ENCODE peak calls at places on chromosomes 1 and 21, in six cellular contexts. One of them, this sample, is unnamed.

GRCh38 chr1:9278585-9279153 is 14.0 kb upstream of the SPSB1 start:
- DNase-seq in osteoblast: peak; percentile 75
- DNase-seq in HCT116: no peak
- DNase-seq in heart right ventricle: no peak
- DNase-seq in cardiac muscle cell: no peak
- DNase-seq in heart left ventricle: no peak
- DNase-seq in this sample: no peak

GRCh38 chr1:37902983-37903382 is 43.6 kb upstream of the MTF1 start:
- DNase-seq in cardiac muscle cell: no peak
- DNase-seq in osteoblast: no peak
- DNase-seq in HCT116: no peak
- DNase-seq in heart right ventricle: no peak
- DNase-seq in heart left ventricle: no peak
- DNase-seq in this sample: no peak

GRCh38 chr1:230121950-230122349 is 54.9 kb downstream of the GALNT2 start:
- DNase-seq in osteoblast: no peak
- DNase-seq in heart right ventricle: no peak
- DNase-seq in HCT116: no peak
- DNase-seq in cardiac muscle cell: no peak
- DNase-seq in heart left ventricle: no peak
- DNase-seq in this sample: no peak

GRCh38 chr1:90671736-90672135 is 45.4 kb downstream of the BARHL2 start:
- DNase-seq in osteoblast: no peak
- DNase-seq in heart left ventricle: no peak
- DNase-seq in cardiac muscle cell: no peak
- DNase-seq in heart right ventricle: no peak
- DNase-seq in HCT116: no peak
- DNase-seq in this sample: no peak

GRCh38 chr1:63590161-63590560 is 3.0 kb upstream of the PGM1 start:
- DNase-seq in cardiac muscle cell: peak; percentile 9
- DNase-seq in osteoblast: no peak
- DNase-seq in heart left ventricle: no peak
- DNase-seq in heart right ventricle: no peak
- DNase-seq in HCT116: no peak
- DNase-seq in this sample: no peak

GRCh38 chr1:154940880-154941228 is 4.3 kb upstream of the PMVK start:
- DNase-seq in heart left ventricle: no peak
- DNase-seq in osteoblast: no peak
- DNase-seq in cardiac muscle cell: no peak
- DNase-seq in HCT116: no peak
- DNase-seq in heart right ventricle: no peak
- DNase-seq in this sample: no peak

GRCh38 chr1:52368383-52369172 is 2.6 kb upstream of the CC2D1B start:
- DNase-seq in heart left ventricle: peak; percentile 62
- DNase-seq in cardiac muscle cell: peak; percentile 45
- DNase-seq in HCT116: peak; percentile 48
- DNase-seq in heart right ventricle: peak; percentile 33
- DNase-seq in osteoblast: peak; percentile 93
- DNase-seq in this sample: peak; percentile 45

GRCh38 chr1:28910379-28911125 is 3.8 kb upstream of the EPB41 start:
- DNase-seq in osteoblast: no peak
- DNase-seq in heart left ventricle: no peak
- DNase-seq in cardiac muscle cell: no peak
- DNase-seq in HCT116: no peak
- DNase-seq in heart right ventricle: no peak
- DNase-seq in this sample: no peak

GRCh38 chr1:245997471-245998258 is 509.4 kb downstream of the SMYD3 start:
- DNase-seq in cardiac muscle cell: peak; percentile 82
- DNase-seq in heart left ventricle: peak; percentile 76
- DNase-seq in HCT116: no peak
- DNase-seq in heart right ventricle: peak; percentile 71
- DNase-seq in osteoblast: no peak
- DNase-seq in this sample: no peak

GRCh38 chr1:59063501-59063900 is 233.4 kb upstream of the FGGY start:
- DNase-seq in heart right ventricle: no peak
- DNase-seq in cardiac muscle cell: no peak
- DNase-seq in osteoblast: no peak
- DNase-seq in HCT116: no peak
- DNase-seq in heart left ventricle: no peak
- DNase-seq in this sample: no peak

GRCh38 chr1:85573348-85573747 is 7.2 kb upstream of the CCN1 start:
- DNase-seq in osteoblast: no peak
- DNase-seq in heart left ventricle: no peak
- DNase-seq in heart right ventricle: no peak
- DNase-seq in HCT116: no peak
- DNase-seq in cardiac muscle cell: peak; percentile 39
- DNase-seq in this sample: no peak

GRCh38 chr1:58857673-58858343 is 74.0 kb upstream of the JUN start:
- DNase-seq in heart left ventricle: no peak
- DNase-seq in cardiac muscle cell: no peak
- DNase-seq in heart right ventricle: no peak
- DNase-seq in osteoblast: no peak
- DNase-seq in HCT116: no peak
- DNase-seq in this sample: no peak

GRCh38 chr1:79128726-79129125 is 122.2 kb upstream of the ADGRL4 start:
- DNase-seq in osteoblast: peak; percentile 87
- DNase-seq in heart right ventricle: no peak
- DNase-seq in heart left ventricle: no peak
- DNase-seq in cardiac muscle cell: peak; percentile 78
- DNase-seq in HCT116: no peak
- DNase-seq in this sample: no peak

GRCh38 chr1:59237905-59238304 is 59.0 kb upstream of the FGGY start:
- DNase-seq in HCT116: no peak
- DNase-seq in cardiac muscle cell: no peak
- DNase-seq in heart right ventricle: no peak
- DNase-seq in osteoblast: no peak
- DNase-seq in heart left ventricle: no peak
- DNase-seq in this sample: no peak

GRCh38 chr1:87045757-87046422 is 131.5 kb downstream of the HS2ST1 start:
- DNase-seq in osteoblast: no peak
- DNase-seq in heart right ventricle: no peak
- DNase-seq in HCT116: no peak
- DNase-seq in cardiac muscle cell: no peak
- DNase-seq in heart left ventricle: no peak
- DNase-seq in this sample: peak; percentile 5

GRCh38 chr1:47804127-47804526 is 193.1 kb downstream of the TRABD2B start:
- DNase-seq in cardiac muscle cell: no peak
- DNase-seq in heart right ventricle: no peak
- DNase-seq in heart left ventricle: no peak
- DNase-seq in HCT116: no peak
- DNase-seq in osteoblast: no peak
- DNase-seq in this sample: no peak

GRCh38 chr1:172699111-172699510 is 40.2 kb downstream of the FASLG start:
- DNase-seq in heart left ventricle: no peak
- DNase-seq in HCT116: no peak
- DNase-seq in cardiac muscle cell: peak; percentile 66
- DNase-seq in osteoblast: no peak
- DNase-seq in heart right ventricle: no peak
- DNase-seq in this sample: peak; percentile 63

GRCh38 chr1:41492341-41492848 is 7.9 kb upstream of the EDN2 start:
- DNase-seq in heart right ventricle: no peak
- DNase-seq in cardiac muscle cell: no peak
- DNase-seq in osteoblast: no peak
- DNase-seq in heart left ventricle: no peak
- DNase-seq in HCT116: no peak
- DNase-seq in this sample: peak; percentile 14

GRCh38 chr1:60283690-60284089 is 210.1 kb upstream of the C1orf87 start:
- DNase-seq in heart left ventricle: no peak
- DNase-seq in HCT116: no peak
- DNase-seq in osteoblast: no peak
- DNase-seq in heart right ventricle: no peak
- DNase-seq in cardiac muscle cell: peak; percentile 19
- DNase-seq in this sample: no peak

GRCh38 chr1:27525296-27526271 is 35.6 kb upstream of the WASF2 start:
- DNase-seq in heart left ventricle: peak; percentile 92
- DNase-seq in heart right ventricle: peak; percentile 89
- DNase-seq in HCT116: no peak
- DNase-seq in cardiac muscle cell: peak; percentile 75
- DNase-seq in osteoblast: peak; percentile 94
- DNase-seq in this sample: no peak

GRCh38 chr1:72827285-72827684 is 544.9 kb upstream of the NEGR1 start:
- DNase-seq in heart left ventricle: no peak
- DNase-seq in HCT116: no peak
- DNase-seq in osteoblast: no peak
- DNase-seq in heart right ventricle: no peak
- DNase-seq in cardiac muscle cell: peak; percentile 36
- DNase-seq in this sample: no peak

GRCh38 chr21:34166468-34166867 is 93.1 kb downstream of the MRPS6 start:
- DNase-seq in heart left ventricle: no peak
- DNase-seq in HCT116: no peak
- DNase-seq in osteoblast: no peak
- DNase-seq in cardiac muscle cell: no peak
- DNase-seq in heart right ventricle: no peak
- DNase-seq in this sample: no peak

GRCh38 chr1:150613061-150613920 is 16.1 kb downstream of the ENSA start:
- DNase-seq in heart left ventricle: peak; percentile 51
- DNase-seq in heart right ventricle: peak; percentile 71
- DNase-seq in osteoblast: peak; percentile 92
- DNase-seq in cardiac muscle cell: peak; percentile 87
- DNase-seq in HCT116: peak; percentile 88
- DNase-seq in this sample: peak; percentile 16

GRCh38 chr1:36134805-36135339 is 9.8 kb upstream of the COL8A2 start:
- DNase-seq in heart right ventricle: peak; percentile 46
- DNase-seq in heart left ventricle: no peak
- DNase-seq in osteoblast: peak; percentile 91
- DNase-seq in HCT116: no peak
- DNase-seq in cardiac muscle cell: peak; percentile 69
- DNase-seq in this sample: no peak

GRCh38 chr1:94068831-94069648 is 51.9 kb downstream of the ABCA4 start:
- DNase-seq in cardiac muscle cell: peak; percentile 58
- DNase-seq in heart left ventricle: peak; percentile 49
- DNase-seq in osteoblast: no peak
- DNase-seq in heart right ventricle: peak; percentile 44
- DNase-seq in HCT116: no peak
- DNase-seq in this sample: no peak

GRCh38 chr1:209073879-209074278 is 509.6 kb upstream of the CAMK1G start:
- DNase-seq in HCT116: no peak
- DNase-seq in cardiac muscle cell: no peak
- DNase-seq in heart left ventricle: no peak
- DNase-seq in osteoblast: no peak
- DNase-seq in heart right ventricle: no peak
- DNase-seq in this sample: no peak
- H3K27ac ChIP-seq in HCT116: no peak overlapping the region
- H3K27ac ChIP-seq in cardiac muscle cell: no peak overlapping the region
- H3K27ac ChIP-seq in heart left ventricle: no peak overlapping the region
- H3K27ac ChIP-seq in osteoblast: no peak overlapping the region
- H3K27ac ChIP-seq in heart right ventricle: no peak overlapping the region
- H3K27ac ChIP-seq in this sample: no peak overlapping the region

GRCh38 chr1:201713093-201713810 is 115.7 kb upstream of the IPO9 start:
- DNase-seq in HCT116: peak; percentile 93
- DNase-seq in heart left ventricle: peak; percentile 99
- DNase-seq in heart right ventricle: peak; percentile 95
- DNase-seq in osteoblast: peak; percentile 91
- DNase-seq in cardiac muscle cell: peak; percentile 100
- DNase-seq in this sample: no peak

GRCh38 chr1:201715801-201716741 is 112.9 kb upstream of the IPO9 start:
- DNase-seq in heart right ventricle: no peak
- DNase-seq in HCT116: no peak
- DNase-seq in osteoblast: no peak
- DNase-seq in heart left ventricle: no peak
- DNase-seq in cardiac muscle cell: no peak
- DNase-seq in this sample: no peak

GRCh38 chr1:201716742-201717135 is 112.2 kb upstream of the IPO9 start:
- DNase-seq in osteoblast: no peak
- DNase-seq in cardiac muscle cell: no peak
- DNase-seq in heart left ventricle: no peak
- DNase-seq in HCT116: no peak
- DNase-seq in heart right ventricle: no peak
- DNase-seq in this sample: no peak

GRCh38 chr1:201715351-201715750 is 113.6 kb upstream of the IPO9 start:
- DNase-seq in cardiac muscle cell: no peak
- DNase-seq in osteoblast: no peak
- DNase-seq in heart left ventricle: no peak
- DNase-seq in HCT116: no peak
- DNase-seq in heart right ventricle: no peak
- DNase-seq in this sample: no peak

GRCh38 chr1:201714542-201715276 is 114.2 kb upstream of the IPO9 start:
- DNase-seq in HCT116: peak; percentile 97
- DNase-seq in cardiac muscle cell: peak; percentile 97
- DNase-seq in osteoblast: peak; percentile 97
- DNase-seq in heart right ventricle: peak; percentile 75
- DNase-seq in heart left ventricle: peak; percentile 92
- DNase-seq in this sample: no peak
- H3K27ac ChIP-seq in HCT116: peak overlapping the region; percentile 98
- H3K27ac ChIP-seq in cardiac muscle cell: peak overlapping the region; percentile 77
- H3K27ac ChIP-seq in osteoblast: peak overlapping the region; percentile 99
- H3K27ac ChIP-seq in heart right ventricle: peak overlapping the region; percentile 94
- H3K27ac ChIP-seq in heart left ventricle: peak overlapping the region; percentile 98
- H3K27ac ChIP-seq in this sample: no peak overlapping the region

GRCh38 chr21:31234936-31235335 is 109.1 kb downstream of the TIAM1 start:
- DNase-seq in HCT116: no peak
- DNase-seq in cardiac muscle cell: no peak
- DNase-seq in heart left ventricle: no peak
- DNase-seq in heart right ventricle: no peak
- DNase-seq in osteoblast: no peak
- DNase-seq in this sample: no peak
- H3K27ac ChIP-seq in HCT116: no peak overlapping the region
- H3K27ac ChIP-seq in cardiac muscle cell: no peak overlapping the region
- H3K27ac ChIP-seq in heart left ventricle: no peak overlapping the region
- H3K27ac ChIP-seq in heart right ventricle: no peak overlapping the region
- H3K27ac ChIP-seq in osteoblast: no peak overlapping the region
- H3K27ac ChIP-seq in this sample: no peak overlapping the region

GRCh38 chr1:223243441-223244050 is 100.5 kb upstream of the TLR5 start:
- DNase-seq in osteoblast: no peak
- DNase-seq in heart left ventricle: no peak
- DNase-seq in heart right ventricle: no peak
- DNase-seq in cardiac muscle cell: no peak
- DNase-seq in HCT116: no peak
- DNase-seq in this sample: no peak

GRCh38 chr1:223246468-223246867 is 103.4 kb upstream of the TLR5 start:
- DNase-seq in osteoblast: no peak
- DNase-seq in heart right ventricle: no peak
- DNase-seq in HCT116: no peak
- DNase-seq in heart left ventricle: no peak
- DNase-seq in cardiac muscle cell: no peak
- DNase-seq in this sample: no peak

GRCh38 chr1:223245983-223246382 is 102.9 kb upstream of the TLR5 start:
- DNase-seq in cardiac muscle cell: no peak
- DNase-seq in HCT116: no peak
- DNase-seq in heart left ventricle: no peak
- DNase-seq in osteoblast: no peak
- DNase-seq in heart right ventricle: no peak
- DNase-seq in this sample: no peak

GRCh38 chr1:223244366-223245103 is 101.5 kb upstream of the TLR5 start:
- DNase-seq in osteoblast: no peak
- DNase-seq in cardiac muscle cell: no peak
- DNase-seq in HCT116: no peak
- DNase-seq in heart left ventricle: no peak
- DNase-seq in heart right ventricle: no peak
- DNase-seq in this sample: no peak

DNA sequence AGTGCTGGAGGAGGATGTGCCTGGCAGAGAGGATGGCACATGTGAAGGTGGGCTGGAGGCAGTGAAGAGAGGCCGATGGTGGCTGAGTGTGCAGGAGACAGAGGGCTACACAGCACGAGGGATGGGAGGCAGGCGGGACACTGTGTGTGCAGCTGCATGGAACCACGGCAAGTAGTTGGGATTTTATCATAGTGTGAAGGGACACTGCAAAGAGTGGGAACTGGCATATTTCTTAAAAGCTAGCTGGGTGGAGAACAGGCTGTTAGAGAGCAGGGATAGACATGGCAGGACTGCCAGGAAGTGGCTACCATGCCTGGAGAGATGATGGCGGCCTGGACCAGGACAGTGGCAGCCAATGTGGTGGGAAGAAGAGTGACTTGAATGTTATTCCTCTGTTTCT is 102.4 kb upstream of the TLR5 start:
- DNase-seq in osteoblast: no peak
- DNase-seq in heart left ventricle: no peak
- DNase-seq in cardiac muscle cell: no peak
- DNase-seq in HCT116: no peak
- DNase-seq in heart right ventricle: no peak
- DNase-seq in this sample: no peak
- H3K27ac ChIP-seq in osteoblast: no peak overlapping the region
- H3K27ac ChIP-seq in heart left ventricle: no peak overlapping the region
- H3K27ac ChIP-seq in cardiac muscle cell: no peak overlapping the region
- H3K27ac ChIP-seq in HCT116: no peak overlapping the region
- H3K27ac ChIP-seq in heart right ventricle: no peak overlapping the region
- H3K27ac ChIP-seq in this sample: no peak overlapping the region